ENCODE peak calls at places on chromosomes 16 and 17, in six cellular contexts. S is cardiac fibroblast, X is NAMALWA, V is MV-4-11, K is lung, U is T-cell. D is an unnamed sample.
A peak's percentile ranks its signal among the peaks of the same experiment; 100 is the strongest.

GRCh38 chr16:11685844-11686618 is 17.8 kb downstream of the SNN start:
- DNase-seq in U (no peak), X (no peak), S (no peak), V (no peak), K (no peak), D (no peak)

GRCh38 chr16:21028728-21029127 is 121.9 kb downstream of the DNAH3 start:
- DNase-seq in U (no peak), V (no peak), K (no peak), S (peak; percentile 20), X (no peak), D (no peak)

GRCh38 chr17:21392257-21392656 is 16.1 kb downstream of the KCNJ12 start:
- DNase-seq in K (no peak), V (no peak), X (no peak), S (no peak), U (no peak), D (no peak)

GRCh38 chr16:56793504-56793903 is 63.6 kb downstream of the NUP93 start:
- DNase-seq in X (peak; percentile 41), S (peak; percentile 63), K (no peak), V (peak; percentile 31), U (no peak), D (no peak)

GRCh38 chr16:371729-372521 is 1.6 kb upstream of the MRPL28 start:
- DNase-seq in U (no peak), X (peak; percentile 46), V (no peak), K (no peak), S (no peak), D (no peak)

GRCh38 chr16:50273888-50274770 is 7.8 kb downstream of the ADCY7 start:
- DNase-seq in U (peak; percentile 47), S (no peak), V (peak; percentile 82), X (peak; percentile 91), K (no peak), D (no peak)

GRCh38 chr17:31550389-31551056 is 159.0 kb downstream of the RAB11FIP4 start:
- DNase-seq in V (no peak), S (peak; percentile 30), K (no peak), X (peak; percentile 44), U (no peak), D (no peak)

GRCh38 chr16:31090540-31090939 is 1.8 kb upstream of the PRSS53 start:
- DNase-seq in V (no peak), S (no peak), U (no peak), X (no peak), K (no peak), D (no peak)

GRCh38 chr16:28531777-28532744 is 6.7 kb downstream of the NUPR1 start:
- DNase-seq in V (no peak), S (no peak), K (peak; percentile 88), U (no peak), X (no peak), D (no peak)

GRCh38 chr17:18280766-18281165 is 20.3 kb downstream of the MIEF2 start:
- DNase-seq in S (no peak), U (no peak), X (no peak), K (no peak), V (no peak), D (no peak)

GRCh38 chr16:87271256-87271655 is 45.9 kb downstream of the C16orf95 start:
- DNase-seq in S (no peak), X (no peak), V (no peak), K (no peak), U (no peak), D (no peak)

GRCh38 chr17:50613007-50613406 is 21.7 kb upstream of the ABCC3 start:
- DNase-seq in V (no peak), K (no peak), S (no peak), U (no peak), X (no peak), D (no peak)

GRCh38 chr17:44204453-44204882 is 4.8 kb upstream of the ATXN7L3 start:
- DNase-seq in V (peak; percentile 63), S (peak; percentile 63), X (no peak), K (no peak), U (no peak), D (no peak)

GRCh38 chr17:81071761-81072741 is 37.1 kb downstream of the BAIAP2 start:
- DNase-seq in X (no peak), K (peak; percentile 88), S (no peak), U (no peak), V (no peak), D (no peak)

GRCh38 chr17:72523491-72523890 is 402.7 kb downstream of the SOX9 start:
- DNase-seq in X (no peak), V (no peak), U (no peak), S (no peak), K (no peak), D (no peak)

GRCh38 chr16:83954577-83955016 is 1.6 kb downstream of the OSGIN1 start:
- DNase-seq in X (no peak), S (peak; percentile 70), V (peak; percentile 38), K (peak; percentile 79), U (no peak), D (no peak)

GRCh38 chr17:49787932-49788442 is 494 bp upstream of the KAT7 start:
- DNase-seq in K (no peak), S (no peak), V (peak; percentile 95), X (no peak), U (no peak), D (no peak)

D was measured in cortex of kidney.